ENCODE peak calls at places on chromosomes 3 and 15, in five cellular contexts. One of them, this sample, is unnamed.

GRCh38 chr3:61192222-61192621 is 59.0 kb downstream of the FHIT start:
- DNase-seq in heart right ventricle: no peak
- DNase-seq in psoas muscle: no peak
- DNase-seq in Panc1: no peak
- DNase-seq in CD8-positive, alpha-beta memory T cell: no peak
- DNase-seq in this sample: no peak

GRCh38 chr3:152621006-152621868 is 213.7 kb upstream of the P2RY1 start:
- DNase-seq in heart right ventricle: no peak
- DNase-seq in psoas muscle: no peak
- DNase-seq in Panc1: no peak
- DNase-seq in CD8-positive, alpha-beta memory T cell: no peak
- DNase-seq in this sample: peak; percentile 30

GRCh38 chr3:72224804-72225509 is 440.0 kb upstream of the PROK2 start:
- DNase-seq in heart right ventricle: no peak
- DNase-seq in psoas muscle: no peak
- DNase-seq in Panc1: no peak
- DNase-seq in CD8-positive, alpha-beta memory T cell: no peak
- DNase-seq in this sample: no peak

GRCh38 chr3:182603501-182603900 is 189.8 kb upstream of the ATP11B start:
- DNase-seq in heart right ventricle: no peak
- DNase-seq in psoas muscle: no peak
- DNase-seq in Panc1: no peak
- DNase-seq in CD8-positive, alpha-beta memory T cell: no peak
- DNase-seq in this sample: no peak

GRCh38 chr15:69729167-69729748 is 276.6 kb downstream of the RPLP1 start:
- DNase-seq in heart right ventricle: peak; percentile 17
- DNase-seq in psoas muscle: no peak
- DNase-seq in Panc1: peak; percentile 32
- DNase-seq in CD8-positive, alpha-beta memory T cell: peak; percentile 58
- DNase-seq in this sample: no peak

GRCh38 chr3:186849392-186849975 is 7.0 kb downstream of the ADIPOQ start:
- DNase-seq in heart right ventricle: no peak
- DNase-seq in psoas muscle: no peak
- DNase-seq in Panc1: peak; percentile 36
- DNase-seq in CD8-positive, alpha-beta memory T cell: peak; percentile 65
- DNase-seq in this sample: no peak

GRCh38 chr3:56061227-56061626 is 407.0 kb downstream of the ERC2 start:
- DNase-seq in heart right ventricle: no peak
- DNase-seq in psoas muscle: no peak
- DNase-seq in Panc1: no peak
- DNase-seq in CD8-positive, alpha-beta memory T cell: no peak
- DNase-seq in this sample: no peak

GRCh38 chr3:104388624-104389023 is 978.1 kb upstream of the ALCAM start:
- DNase-seq in heart right ventricle: no peak
- DNase-seq in psoas muscle: no peak
- DNase-seq in Panc1: no peak
- DNase-seq in CD8-positive, alpha-beta memory T cell: no peak
- DNase-seq in this sample: no peak

GRCh38 chr3:10992017-10992945 is at the start of gene SLC6A1:
- DNase-seq in heart right ventricle: peak; percentile 26
- DNase-seq in psoas muscle: peak; percentile 58
- DNase-seq in Panc1: no peak
- DNase-seq in CD8-positive, alpha-beta memory T cell: no peak
- DNase-seq in this sample: peak; percentile 77

GRCh38 chr15:93179072-93179471 is 90.1 kb upstream of the RGMA start:
- DNase-seq in heart right ventricle: peak; percentile 34
- DNase-seq in psoas muscle: no peak
- DNase-seq in Panc1: no peak
- DNase-seq in CD8-positive, alpha-beta memory T cell: no peak
- DNase-seq in this sample: no peak

DNA sequence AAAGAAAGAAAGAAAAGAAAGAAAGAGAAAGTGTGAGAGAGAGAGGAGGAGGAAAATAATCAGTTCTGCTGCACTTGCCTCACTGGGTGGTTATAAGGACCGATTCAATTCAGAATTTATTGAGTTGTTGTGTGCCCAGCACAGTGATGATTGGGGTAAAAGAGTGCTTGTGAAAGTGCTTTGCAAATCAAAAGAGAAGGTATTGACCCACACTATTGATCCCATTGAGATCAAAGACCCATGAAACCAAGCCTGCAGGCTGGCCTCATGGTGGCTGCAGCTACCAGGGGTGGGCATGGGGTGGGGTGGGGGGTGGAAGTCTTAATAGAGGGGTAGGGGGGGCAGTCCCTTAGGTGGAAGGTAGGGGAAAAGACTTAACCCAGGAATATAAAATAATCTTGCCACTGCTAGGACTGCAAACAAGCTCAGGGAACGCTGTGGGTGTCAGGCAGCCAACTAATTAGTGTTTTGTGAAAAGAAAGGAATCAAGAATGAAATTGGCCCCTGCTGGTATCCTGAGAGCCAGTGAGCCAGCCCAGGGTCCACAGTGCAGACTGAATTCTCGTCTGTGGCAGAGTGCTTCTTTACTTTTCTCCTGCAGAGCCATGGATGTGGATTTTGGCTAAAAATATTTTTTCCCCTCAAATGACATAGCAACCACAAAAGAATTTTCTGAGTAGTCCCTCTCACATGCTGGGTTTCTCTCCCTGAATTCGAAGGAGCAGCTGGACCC is 34.2 kb downstream of the CLEC3B start:
- DNase-seq in heart right ventricle: no peak
- DNase-seq in psoas muscle: no peak
- DNase-seq in Panc1: no peak
- DNase-seq in CD8-positive, alpha-beta memory T cell: no peak
- DNase-seq in this sample: no peak
- H3K27ac ChIP-seq in heart right ventricle: no peak overlapping the region
- H3K27ac ChIP-seq in psoas muscle: no peak overlapping the region
- H3K27ac ChIP-seq in Panc1: no peak overlapping the region
- H3K27ac ChIP-seq in CD8-positive, alpha-beta memory T cell: no peak overlapping the region
- H3K27ac ChIP-seq in this sample: no peak overlapping the region

DNA sequence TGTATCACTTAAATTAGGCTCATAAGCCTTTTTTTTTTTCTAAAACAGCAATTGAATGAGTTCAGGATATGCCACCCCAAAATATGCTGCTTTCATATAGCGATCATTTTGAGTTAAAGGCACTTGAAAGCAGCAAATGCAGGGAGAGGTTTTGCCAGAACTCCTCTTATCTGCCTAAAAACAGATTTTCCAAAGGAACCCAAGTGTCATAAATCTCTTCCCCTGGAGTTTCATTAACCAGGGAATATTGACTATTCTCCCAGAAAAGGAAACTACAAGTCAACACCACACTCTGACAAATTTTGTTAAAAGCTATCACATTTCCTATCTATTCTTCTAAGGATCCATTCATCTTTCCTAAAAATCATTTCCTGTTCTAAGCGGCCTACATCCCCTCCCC is 11.3 kb downstream of the DNAAF4 start:
- DNase-seq in heart right ventricle: no peak
- DNase-seq in psoas muscle: no peak
- DNase-seq in Panc1: no peak
- DNase-seq in CD8-positive, alpha-beta memory T cell: no peak
- DNase-seq in this sample: no peak
- H3K27ac ChIP-seq in heart right ventricle: no peak overlapping the region
- H3K27ac ChIP-seq in psoas muscle: no peak overlapping the region
- H3K27ac ChIP-seq in Panc1: no peak overlapping the region
- H3K27ac ChIP-seq in CD8-positive, alpha-beta memory T cell: no peak overlapping the region
- H3K27ac ChIP-seq in this sample: no peak overlapping the region

GRCh38 chr15:101679861-101680260 is 27.7 kb upstream of the TM2D3 start:
- DNase-seq in heart right ventricle: no peak
- DNase-seq in psoas muscle: no peak
- DNase-seq in Panc1: no peak
- DNase-seq in CD8-positive, alpha-beta memory T cell: no peak
- DNase-seq in this sample: no peak

GRCh38 chr15:101684384-101684783 is 32.2 kb upstream of the TM2D3 start:
- DNase-seq in heart right ventricle: peak; percentile 43
- DNase-seq in psoas muscle: no peak
- DNase-seq in Panc1: peak; percentile 20
- DNase-seq in CD8-positive, alpha-beta memory T cell: no peak
- DNase-seq in this sample: no peak

GRCh38 chr15:101689901-101690300 is 34.4 kb downstream of the TARS3 start:
- DNase-seq in heart right ventricle: no peak
- DNase-seq in psoas muscle: no peak
- DNase-seq in Panc1: no peak
- DNase-seq in CD8-positive, alpha-beta memory T cell: no peak
- DNase-seq in this sample: no peak

GRCh38 chr15:101684877-101685276 is 32.7 kb upstream of the TM2D3 start:
- DNase-seq in heart right ventricle: no peak
- DNase-seq in psoas muscle: no peak
- DNase-seq in Panc1: no peak
- DNase-seq in CD8-positive, alpha-beta memory T cell: no peak
- DNase-seq in this sample: no peak
- H3K27ac ChIP-seq in heart right ventricle: peak overlapping the region; percentile 37
- H3K27ac ChIP-seq in psoas muscle: no peak overlapping the region
- H3K27ac ChIP-seq in Panc1: no peak overlapping the region
- H3K27ac ChIP-seq in CD8-positive, alpha-beta memory T cell: no peak overlapping the region
- H3K27ac ChIP-seq in this sample: no peak overlapping the region

GRCh38 chr3:120448707-120449650 is 1.8 kb downstream of the FSTL1 start:
- DNase-seq in heart right ventricle: peak; percentile 38
- DNase-seq in psoas muscle: no peak
- DNase-seq in Panc1: no peak
- DNase-seq in CD8-positive, alpha-beta memory T cell: no peak
- DNase-seq in this sample: no peak

GRCh38 chr3:120446891-120447668 is 3.7 kb downstream of the FSTL1 start:
- DNase-seq in heart right ventricle: no peak
- DNase-seq in psoas muscle: no peak
- DNase-seq in Panc1: no peak
- DNase-seq in CD8-positive, alpha-beta memory T cell: no peak
- DNase-seq in this sample: no peak

GRCh38 chr3:120442975-120443517 is 7.7 kb downstream of the FSTL1 start:
- DNase-seq in heart right ventricle: no peak
- DNase-seq in psoas muscle: no peak
- DNase-seq in Panc1: no peak
- DNase-seq in CD8-positive, alpha-beta memory T cell: no peak
- DNase-seq in this sample: no peak

GRCh38 chr3:120441776-120442175 is 9.0 kb downstream of the FSTL1 start:
- DNase-seq in heart right ventricle: no peak
- DNase-seq in psoas muscle: no peak
- DNase-seq in Panc1: no peak
- DNase-seq in CD8-positive, alpha-beta memory T cell: no peak
- DNase-seq in this sample: no peak

DNA sequence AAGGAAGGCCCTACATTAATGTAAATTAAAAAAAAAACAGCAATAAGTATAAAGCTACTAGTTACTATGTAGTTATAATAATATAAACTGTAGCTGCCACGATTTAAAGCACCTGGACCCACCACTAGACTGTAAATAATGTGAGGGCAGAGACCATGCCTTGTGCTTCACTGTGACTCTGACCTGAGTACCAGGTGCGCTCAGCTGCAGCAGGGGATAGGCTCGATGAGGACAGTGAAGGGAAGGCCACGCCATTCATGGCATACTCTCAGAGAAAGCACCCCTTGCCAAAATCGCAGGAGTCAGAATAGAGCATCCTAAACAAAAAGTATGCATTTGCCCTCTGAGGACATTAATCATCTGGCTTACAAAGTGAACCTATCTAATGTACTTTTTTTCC is 5.1 kb downstream of the FSTL1 start:
- DNase-seq in heart right ventricle: no peak
- DNase-seq in psoas muscle: no peak
- DNase-seq in Panc1: no peak
- DNase-seq in CD8-positive, alpha-beta memory T cell: no peak
- DNase-seq in this sample: no peak
- H3K27ac ChIP-seq in heart right ventricle: peak overlapping the region; percentile 99
- H3K27ac ChIP-seq in psoas muscle: no peak overlapping the region
- H3K27ac ChIP-seq in Panc1: no peak overlapping the region
- H3K27ac ChIP-seq in CD8-positive, alpha-beta memory T cell: no peak overlapping the region
- H3K27ac ChIP-seq in this sample: no peak overlapping the region

DNA sequence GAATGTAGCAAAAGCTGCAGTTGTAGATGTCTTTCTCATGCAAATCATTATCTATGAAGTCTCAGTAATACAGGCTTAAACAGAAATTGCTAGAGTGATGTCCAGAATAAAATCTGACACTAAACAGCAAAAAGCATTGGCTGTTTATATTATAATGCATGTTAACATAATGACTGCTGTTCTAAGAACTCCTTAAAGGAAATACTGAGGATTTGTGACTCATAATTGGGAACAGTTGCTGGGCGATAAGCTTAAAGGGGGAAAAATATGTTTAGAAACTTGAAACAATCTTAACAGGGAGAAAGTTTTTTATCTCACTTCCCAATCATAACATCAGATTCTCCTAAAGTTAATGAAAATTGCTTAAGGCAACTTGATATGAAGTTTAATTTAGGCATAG is 17.5 kb downstream of the TIPARP start:
- DNase-seq in heart right ventricle: no peak
- DNase-seq in psoas muscle: no peak
- DNase-seq in Panc1: no peak
- DNase-seq in CD8-positive, alpha-beta memory T cell: no peak
- DNase-seq in this sample: no peak
- H3K27ac ChIP-seq in heart right ventricle: peak overlapping the region; percentile 17
- H3K27ac ChIP-seq in psoas muscle: no peak overlapping the region
- H3K27ac ChIP-seq in Panc1: peak overlapping the region; percentile 36
- H3K27ac ChIP-seq in CD8-positive, alpha-beta memory T cell: no peak overlapping the region
- H3K27ac ChIP-seq in this sample: no peak overlapping the region

GRCh38 chr3:98500019-98500418 is 2.5 kb downstream of the OR5K2 start:
- DNase-seq in heart right ventricle: no peak
- DNase-seq in psoas muscle: no peak
- DNase-seq in Panc1: no peak
- DNase-seq in CD8-positive, alpha-beta memory T cell: no peak
- DNase-seq in this sample: no peak

GRCh38 chr3:98497381-98497780 is at the start of gene OR5K2:
- DNase-seq in heart right ventricle: no peak
- DNase-seq in psoas muscle: no peak
- DNase-seq in Panc1: no peak
- DNase-seq in CD8-positive, alpha-beta memory T cell: no peak
- DNase-seq in this sample: no peak

GRCh38 chr3:98501863-98502262 is 4.4 kb downstream of the OR5K2 start:
- DNase-seq in heart right ventricle: no peak
- DNase-seq in psoas muscle: no peak
- DNase-seq in Panc1: no peak
- DNase-seq in CD8-positive, alpha-beta memory T cell: no peak
- DNase-seq in this sample: no peak

GRCh38 chr3:98504534-98504933 is 7.1 kb downstream of the OR5K2 start:
- DNase-seq in heart right ventricle: no peak
- DNase-seq in psoas muscle: no peak
- DNase-seq in Panc1: no peak
- DNase-seq in CD8-positive, alpha-beta memory T cell: no peak
- DNase-seq in this sample: no peak

DNA sequence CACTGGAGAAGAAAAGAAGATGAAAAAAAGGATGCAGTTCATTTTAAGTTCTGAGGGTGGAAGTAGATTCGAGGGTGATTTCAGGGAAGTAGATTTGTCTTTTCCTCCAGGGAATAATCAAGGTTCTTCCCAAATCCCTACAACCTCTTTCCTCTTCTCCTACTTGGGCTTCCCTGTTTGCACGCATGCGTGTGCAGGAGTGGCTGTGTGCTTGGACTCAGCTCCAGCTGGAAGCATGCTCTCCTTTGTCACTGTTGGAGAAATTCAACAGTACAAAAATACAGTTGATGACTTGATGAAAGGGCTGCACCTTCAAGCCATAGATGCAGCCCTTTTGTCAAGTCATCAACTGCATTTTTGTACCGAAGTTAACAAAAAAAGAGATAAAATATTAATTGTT is 3.8 kb downstream of the OR5K2 start:
- DNase-seq in heart right ventricle: no peak
- DNase-seq in psoas muscle: no peak
- DNase-seq in Panc1: no peak
- DNase-seq in CD8-positive, alpha-beta memory T cell: no peak
- DNase-seq in this sample: no peak
- H3K27ac ChIP-seq in heart right ventricle: no peak overlapping the region
- H3K27ac ChIP-seq in psoas muscle: no peak overlapping the region
- H3K27ac ChIP-seq in Panc1: no peak overlapping the region
- H3K27ac ChIP-seq in CD8-positive, alpha-beta memory T cell: no peak overlapping the region
- H3K27ac ChIP-seq in this sample: no peak overlapping the region

GRCh38 chr3:13509066-13509815 is 29.1 kb downstream of the HDAC11 start:
- DNase-seq in heart right ventricle: no peak
- DNase-seq in psoas muscle: peak; percentile 40
- DNase-seq in Panc1: no peak
- DNase-seq in CD8-positive, alpha-beta memory T cell: no peak
- DNase-seq in this sample: no peak
- H3K27ac ChIP-seq in heart right ventricle: no peak overlapping the region
- H3K27ac ChIP-seq in psoas muscle: no peak overlapping the region
- H3K27ac ChIP-seq in Panc1: no peak overlapping the region
- H3K27ac ChIP-seq in CD8-positive, alpha-beta memory T cell: no peak overlapping the region
- H3K27ac ChIP-seq in this sample: no peak overlapping the region

This sample was measured in substantia nigra.